ENCODE peak calls at places on chromosomes 2 and 18, in five cellular contexts. C, X, G, D and M are unnamed samples. For H3K4me1, the result is how much of the 10 kb centered on the place peaks cover.

GRCh38 chr2:40030451-40030975 is 251.5 kb upstream of the THUMPD2 start:
- DNase-seq in C (no peak), X (no peak), G (no peak), D (peak), M (no peak)

GRCh38 chr2:39479696-39480095 is 42.6 kb upstream of the MAP4K3 start:
- DNase-seq in C (no peak), X (no peak), G (no peak), D (no peak), M (no peak)

GRCh38 chr2:117931266-117931665 is 82.6 kb downstream of the CCDC93 start:
- DNase-seq in C (no peak), X (no peak), G (no peak), D (no peak), M (no peak)

GRCh38 chr2:170771049-170771937 is 1.1 kb downstream of the ERICH2 start:
- DNase-seq in C (no peak), X (peak), G (no peak), D (peak), M (no peak)

GRCh38 chr2:44671896-44672295 is 269.6 kb upstream of the SIX3 start:
- DNase-seq in C (no peak), X (no peak), G (no peak), D (no peak), M (no peak)

GRCh38 chr18:37483221-37483971 is 82.2 kb downstream of the CELF4 start:
- DNase-seq in C (no peak), X (peak), G (no peak), D (peak), M (no peak)

GRCh38 chr2:227623225-227623624 is 5.9 kb downstream of the SCYGR4 start:
- DNase-seq in C (no peak), X (no peak), G (no peak), D (peak), M (no peak)

GRCh38 chr2:86807462-86808275 is 17.0 kb upstream of the CD8A start:
- DNase-seq in C (peak), X (peak), G (no peak), D (peak), M (peak)

GRCh38 chr2:66701656-66702055 is 266.7 kb downstream of the MEIS1 start:
- DNase-seq in C (no peak), X (no peak), G (no peak), D (no peak), M (no peak)

DNA sequence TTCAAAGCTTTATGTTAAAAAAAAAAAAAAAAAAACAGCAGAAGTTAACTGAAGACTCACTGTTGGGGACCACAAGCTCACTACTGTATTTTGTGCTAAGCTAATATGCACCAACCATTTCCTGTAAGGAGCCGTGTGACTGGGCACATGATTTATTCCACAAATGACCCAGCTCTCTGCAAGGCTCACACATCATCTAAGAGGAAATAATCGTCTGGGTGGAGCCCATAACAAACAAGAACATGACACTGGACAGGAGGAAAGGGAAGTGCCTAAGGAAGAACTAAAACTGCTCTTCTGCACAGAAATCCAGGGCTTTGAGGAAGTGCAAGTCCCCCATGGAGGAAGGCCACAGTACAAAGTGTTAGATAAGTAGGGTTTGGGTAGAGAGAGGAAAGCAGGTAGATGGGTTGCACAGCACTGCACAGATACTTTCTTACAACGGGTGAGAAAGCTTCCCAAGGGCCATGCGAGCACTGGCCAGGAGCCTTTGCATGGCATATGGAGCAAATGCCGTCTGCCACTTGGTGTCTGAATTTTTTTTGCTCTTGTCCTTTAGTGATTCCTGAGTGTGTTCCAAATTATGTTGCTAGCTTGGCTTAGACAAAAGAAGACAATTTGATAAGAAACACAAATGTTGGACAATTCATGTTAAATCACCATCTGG is 24.5 kb downstream of the NFE2L2 start:
- DNase-seq in C (no peak), X (no peak), G (no peak), D (peak), M (no peak)
- H3K4me1 ChIP-seq in C (half or more), X (under half), G (under half), D (under half), M (half or more)

DNA sequence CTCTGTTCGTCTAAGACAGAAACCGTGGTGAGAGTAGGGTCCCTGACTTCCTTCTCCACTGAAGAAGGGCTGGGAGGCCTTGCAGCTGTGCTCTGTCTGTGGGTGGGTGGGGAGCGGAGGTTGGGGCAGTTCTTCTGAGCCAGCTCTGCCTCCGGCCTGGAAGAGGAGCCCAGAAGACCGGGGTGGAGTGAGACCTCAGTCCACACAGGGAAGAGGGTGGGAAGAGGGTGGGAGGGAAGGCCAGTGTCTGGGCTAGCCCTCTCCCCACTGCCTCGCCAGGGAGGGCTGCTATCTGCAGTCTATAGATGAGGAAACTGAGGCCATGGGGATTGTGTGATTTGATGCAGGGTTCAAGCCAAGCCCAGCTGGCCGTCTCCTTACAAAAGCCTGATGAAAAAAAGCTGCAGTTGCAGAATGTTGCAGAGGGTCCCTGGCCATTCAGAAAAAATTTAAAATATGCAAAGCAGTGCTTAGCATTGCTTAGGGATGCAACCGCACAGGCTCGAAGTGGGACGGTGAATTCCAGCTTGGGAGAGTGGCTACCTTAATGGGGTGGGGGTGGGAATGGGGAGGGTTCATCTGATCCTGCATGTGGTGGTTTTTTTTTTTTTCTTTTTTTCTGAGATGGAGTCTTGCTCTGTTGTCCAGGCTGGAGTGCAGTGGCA is 181.6 kb upstream of the HS6ST1 start:
- DNase-seq in C (no peak), X (peak), G (no peak), D (peak), M (no peak)
- H3K27ac ChIP-seq in C (no peak), X (no peak), G (no peak), D (no peak), M (no peak)

DNA sequence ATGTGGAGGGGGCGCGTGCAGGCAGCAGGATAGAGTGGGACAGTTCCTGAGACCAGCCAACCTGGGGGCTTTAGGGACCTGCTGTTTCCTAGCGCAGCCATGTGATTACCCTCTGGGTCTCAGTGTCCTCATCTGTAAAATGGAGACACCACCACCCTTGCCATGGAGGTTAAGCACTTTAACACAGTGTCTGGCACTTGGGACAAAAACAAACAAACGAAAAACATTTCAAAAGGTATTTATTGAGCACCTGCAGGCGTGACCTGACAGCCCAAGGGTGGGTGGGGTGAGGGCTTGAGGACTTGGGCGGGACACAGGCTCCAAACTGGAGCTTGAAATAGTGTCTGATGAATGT is 4.6 kb upstream of the CTDSP1 start:
- DNase-seq in C (no peak), X (no peak), G (no peak), D (no peak), M (no peak)
- H3K4me1 ChIP-seq in C (under half), X (under half), G (under half), D (under half), M (under half)

DNA sequence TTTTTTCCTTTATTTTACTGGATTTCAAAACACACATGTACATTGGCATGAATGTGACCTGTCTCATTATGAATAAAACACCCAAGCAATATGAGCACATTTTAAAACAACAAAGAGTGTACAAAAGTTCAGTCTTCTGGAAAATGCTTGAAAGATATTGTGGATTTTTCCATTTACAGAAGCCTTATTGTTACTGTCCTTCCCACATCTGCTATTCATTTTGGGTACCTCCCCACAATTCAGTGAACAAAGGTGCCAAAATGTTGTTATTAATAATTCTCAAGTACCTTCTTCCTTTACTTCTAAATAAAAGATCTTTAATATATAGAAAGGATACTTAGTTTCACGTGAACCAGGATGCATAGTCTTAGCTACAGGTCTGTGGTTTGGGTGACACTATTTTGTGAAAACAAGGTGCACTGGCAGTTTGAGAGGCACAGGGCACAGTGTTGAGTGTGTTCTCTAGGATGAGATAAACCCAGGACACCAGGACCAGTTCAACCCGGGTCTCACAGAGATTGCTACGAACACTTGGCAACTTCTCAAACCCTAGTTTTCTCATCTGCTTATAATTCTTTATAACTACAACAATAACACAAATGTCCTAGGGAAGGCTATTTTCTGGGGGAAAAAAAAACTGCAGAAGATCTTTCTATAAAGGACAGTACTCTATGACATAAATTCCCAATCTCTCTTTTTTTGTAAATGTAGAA is 84.5 kb upstream of the GALNT5 start:
- DNase-seq in C (no peak), X (no peak), G (no peak), D (peak), M (no peak)
- H3K27ac ChIP-seq in C (no peak), X (no peak), G (no peak), D (peak), M (peak)

GRCh38 chr2:237940828-237941227 is 26.0 kb upstream of the UBE2F start:
- DNase-seq in C (no peak), X (no peak), G (no peak), D (no peak), M (no peak)
- H3K4me1 ChIP-seq in C (under half), X (under half), G (under half), D (under half), M (under half)

DNA sequence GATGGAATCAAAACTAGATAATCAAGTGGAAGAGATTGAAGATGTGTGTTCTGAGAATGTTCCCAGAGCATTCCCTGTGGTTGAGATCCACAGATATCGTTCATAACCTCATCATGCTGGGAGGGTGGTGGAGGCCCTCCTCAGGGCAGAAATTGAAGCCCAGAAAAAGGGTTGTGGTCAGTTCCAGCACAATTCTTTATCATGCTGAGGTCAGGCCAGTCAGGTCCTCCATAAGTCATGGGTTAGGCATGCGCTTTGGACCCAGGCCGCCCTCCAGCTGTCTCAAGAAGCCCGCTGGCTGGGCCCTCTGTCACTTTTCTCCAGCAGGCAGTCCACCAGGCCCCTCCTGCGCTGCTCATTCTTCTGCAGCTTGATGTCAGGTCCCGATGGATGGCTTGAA is 151.1 kb upstream of the NT5C1B start:
- DNase-seq in C (no peak), X (no peak), G (no peak), D (peak), M (peak)
- H3K27ac ChIP-seq in C (no peak), X (no peak), G (peak), D (no peak), M (peak)

DNA sequence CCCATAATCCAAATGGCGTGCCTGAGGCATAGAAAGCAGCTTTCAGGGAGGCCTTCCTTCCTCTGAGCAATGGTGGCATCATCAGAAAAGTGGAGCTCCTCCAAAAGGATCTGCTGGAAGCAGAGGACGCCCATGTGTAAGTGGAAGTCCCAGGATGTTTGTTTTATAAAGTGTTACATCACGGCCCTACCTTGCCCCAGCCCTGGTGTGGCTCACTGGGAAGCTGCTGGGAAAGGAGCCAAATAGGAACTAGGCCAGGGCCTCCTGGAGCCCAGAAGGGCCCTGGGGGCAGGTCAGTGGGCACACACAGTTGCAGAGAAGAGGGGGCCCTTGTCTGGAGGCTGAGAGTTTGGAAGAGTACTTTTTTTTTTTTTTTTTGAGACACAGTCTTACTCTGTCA is 4.2 kb upstream of the ODC1 start:
- DNase-seq in C (no peak), X (no peak), G (no peak), D (peak), M (no peak)
- H3K4me1 ChIP-seq in C (under half), X (under half), G (under half), D (under half), M (under half)

GRCh38 chr2:98927059-98927458 is 9.0 kb downstream of the CRACDL start:
- DNase-seq in C (no peak), X (no peak), G (no peak), D (no peak), M (no peak)

GRCh38 chr2:98924910-98925309 is 11.1 kb downstream of the CRACDL start:
- DNase-seq in C (no peak), X (no peak), G (no peak), D (no peak), M (no peak)

GRCh38 chr2:98926601-98927000 is 9.4 kb downstream of the CRACDL start:
- DNase-seq in C (no peak), X (no peak), G (no peak), D (peak), M (no peak)

GRCh38 chr2:98929920-98930319 is 6.1 kb downstream of the CRACDL start:
- DNase-seq in C (no peak), X (no peak), G (no peak), D (no peak), M (no peak)

DNA sequence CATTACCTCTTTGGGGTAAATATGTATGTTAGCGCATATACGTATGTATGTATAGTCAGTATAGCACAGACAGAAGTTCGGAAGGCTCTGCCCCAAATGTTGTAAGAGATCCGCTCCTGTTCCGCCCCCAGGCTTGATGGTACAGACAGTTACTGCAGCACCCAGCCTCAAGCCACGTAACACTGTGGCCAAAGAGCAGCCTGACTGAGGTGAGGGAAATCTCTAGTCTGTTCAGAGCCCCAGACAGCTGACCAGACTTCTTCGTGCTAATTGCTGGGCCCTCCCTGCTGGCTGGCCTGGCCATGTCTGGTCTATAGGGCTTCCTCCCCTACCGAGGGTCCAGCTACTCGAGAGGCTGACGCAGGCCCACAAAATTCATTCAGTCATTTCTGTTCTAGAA is 7.8 kb downstream of the CRACDL start:
- DNase-seq in C (no peak), X (no peak), G (no peak), D (no peak), M (no peak)
- H3K27ac ChIP-seq in C (no peak), X (no peak), G (no peak), D (no peak), M (no peak)

DNA sequence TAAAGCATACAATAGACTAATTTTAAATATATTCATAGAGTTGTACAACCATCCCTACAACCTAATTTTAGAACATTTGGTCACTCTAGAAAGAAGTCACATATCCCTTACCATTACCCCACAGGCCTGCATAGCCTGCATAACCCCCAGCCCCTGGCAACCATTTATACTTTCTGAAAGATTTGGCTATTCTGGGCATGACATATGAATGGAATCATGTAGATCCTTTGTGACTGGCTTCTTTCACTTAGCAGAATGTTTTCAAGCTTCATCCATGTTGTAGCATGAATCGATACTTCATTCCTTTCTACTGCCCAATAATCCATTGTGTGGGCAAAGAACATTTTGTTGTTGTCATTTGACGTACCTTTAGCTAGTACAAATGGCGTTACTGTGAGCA is 151.5 kb downstream of the WDSUB1 start:
- DNase-seq in C (no peak), X (no peak), G (no peak), D (no peak), M (no peak)
- H3K4me1 ChIP-seq in C (under half), X (under half), G (under half), D (under half), M (half or more)

DNA sequence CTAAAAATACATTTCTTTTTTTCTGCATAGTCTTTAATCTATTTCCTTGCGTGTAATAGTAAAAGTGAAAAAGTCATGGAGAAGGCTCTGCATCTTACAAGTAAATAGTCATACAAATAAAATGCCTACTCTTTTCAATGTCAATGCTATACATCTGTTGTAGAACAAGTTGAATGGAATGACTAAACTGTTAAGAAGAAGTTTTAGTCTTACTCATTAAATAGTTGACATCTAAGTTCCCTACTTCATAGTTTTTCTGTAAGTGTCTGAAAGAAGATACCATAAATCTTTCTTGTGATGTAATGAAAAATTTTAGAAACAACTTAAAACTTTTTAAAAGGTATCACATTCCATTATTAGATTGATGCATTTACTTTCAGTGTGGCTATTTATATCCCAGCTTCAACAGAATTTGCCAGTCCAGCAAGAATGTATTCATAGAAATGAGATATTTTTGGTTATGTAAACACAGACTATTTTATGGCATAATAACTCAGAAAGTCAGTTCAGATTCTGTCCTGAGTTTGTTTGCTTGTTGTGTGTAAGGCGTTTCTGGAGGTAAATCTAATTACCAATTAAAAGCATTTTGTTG is 185.2 kb upstream of the EPC2 start:
- DNase-seq in C (no peak), X (no peak), G (no peak), D (peak), M (no peak)
- H3K27ac ChIP-seq in C (no peak), X (no peak), G (peak), D (no peak), M (no peak)